ENCODE peak calls at places on chromosomes 16 and 17, in nine cellular contexts. H is H1, U is upper lobe of right lung, D is K562, I is type B pancreatic cell, G is heart left ventricle, E is kidney, L is heart right ventricle, V is pancreas. R is an unnamed sample.

GRCh38 chr16:82016268-82016667 is 5.0 kb upstream of the SDR42E1 start:
- DNase-seq in H (no peak), U (no peak), D (peak), I (no peak), G (no peak), E (no peak), L (peak), V (no peak), R (peak)

GRCh38 chr17:16406742-16407674 is 8.4 kb upstream of the TRPV2 start:
- DNase-seq in H (peak), U (peak), D (no peak), I (no peak), G (peak), E (peak), L (peak), V (no peak), R (peak)

GRCh38 chr16:7422489-7422888 is 89.8 kb downstream of the RBFOX1 start:
- DNase-seq in H (no peak), U (no peak), D (no peak), I (no peak), G (no peak), E (no peak), L (no peak), V (no peak), R (no peak)

GRCh38 chr17:47192549-47192948 is 3.5 kb upstream of the CDC27 start:
- DNase-seq in H (no peak), U (no peak), D (no peak), I (no peak), G (no peak), E (no peak), L (no peak), V (no peak), R (no peak)

GRCh38 chr17:320809-321385 is 31.7 kb downstream of the RPH3AL start:
- DNase-seq in H (peak), U (peak), D (no peak), I (no peak), G (peak), E (peak), L (no peak), V (peak), R (no peak)

GRCh38 chr17:21239680-21240374 is 13.4 kb downstream of the NATD1 start:
- DNase-seq in H (peak), U (no peak), D (peak), I (no peak), G (no peak), E (no peak), L (no peak), V (no peak), R (peak)

GRCh38 chr17:82076018-82076784 is 10.6 kb upstream of the DUS1L start:
- DNase-seq in H (no peak), U (no peak), D (peak), I (no peak), G (no peak), E (no peak), L (no peak), V (no peak), R (no peak)

GRCh38 chr16:29111421-29111820 is 126.6 kb downstream of the LAT start:
- DNase-seq in H (no peak), U (no peak), D (no peak), I (no peak), G (no peak), E (no peak), L (no peak), V (no peak), R (no peak)

GRCh38 chr17:72839086-72839728 is 253.3 kb downstream of the SLC39A11 start:
- DNase-seq in H (no peak), U (no peak), D (no peak), I (no peak), G (no peak), E (no peak), L (peak), V (no peak), R (no peak)

GRCh38 chr17:7156342-7156940 is 22.7 kb downstream of the ASGR1 start:
- DNase-seq in H (no peak), U (no peak), D (peak), I (no peak), G (no peak), E (peak), L (no peak), V (peak), R (no peak)

GRCh38 chr16:75758215-75758614 is 31.9 kb upstream of the CPHXL start:
- DNase-seq in H (no peak), U (no peak), D (no peak), I (no peak), G (no peak), E (no peak), L (no peak), V (no peak), R (no peak)

GRCh38 chr17:77319211-77320031 is 178.7 kb downstream of the SEC14L1 start:
- DNase-seq in H (no peak), U (peak), D (peak), I (no peak), G (peak), E (peak), L (peak), V (peak), R (no peak)

GRCh38 chr16:1674306-1674705 is 3.8 kb upstream of the JPT2 start:
- DNase-seq in H (no peak), U (no peak), D (no peak), I (no peak), G (no peak), E (peak), L (no peak), V (no peak), R (no peak)

GRCh38 chr17:72175787-72176515 is 55.1 kb downstream of the SOX9 start:
- DNase-seq in H (no peak), U (no peak), D (no peak), I (no peak), G (no peak), E (peak), L (no peak), V (no peak), R (no peak)

GRCh38 chr16:10001258-10001785 is 180.9 kb downstream of the GRIN2A start:
- DNase-seq in H (no peak), U (no peak), D (no peak), I (no peak), G (no peak), E (no peak), L (no peak), V (no peak), R (no peak)

GRCh38 chr16:15650698-15651161 is 685 bp downstream of the NDE1 start:
- DNase-seq in H (no peak), U (no peak), D (peak), I (no peak), G (peak), E (peak), L (no peak), V (peak), R (peak)

GRCh38 chr17:27218719-27219488 is 75.0 kb upstream of the WSB1 start:
- DNase-seq in H (no peak), U (no peak), D (peak), I (no peak), G (no peak), E (no peak), L (no peak), V (no peak), R (no peak)

GRCh38 chr17:29590979-29591736 is 1.7 kb upstream of the GIT1 start:
- DNase-seq in H (no peak), U (peak), D (peak), I (no peak), G (peak), E (no peak), L (peak), V (peak), R (no peak)

GRCh38 chr16:85607796-85608514 is 5.2 kb upstream of the GSE1 start:
- DNase-seq in H (no peak), U (no peak), D (peak), I (no peak), G (no peak), E (peak), L (no peak), V (no peak), R (no peak)

GRCh38 chr17:77503293-77503655 is 362.5 kb downstream of the SEC14L1 start:
- DNase-seq in H (no peak), U (peak), D (no peak), I (no peak), G (peak), E (no peak), L (no peak), V (peak), R (no peak)

GRCh38 chr17:40190197-40191021 is 13.1 kb downstream of the RAPGEFL1 start:
- DNase-seq in H (peak), U (no peak), D (no peak), I (no peak), G (no peak), E (no peak), L (no peak), V (no peak), R (peak)

GRCh38 chr17:4043862-4044261 is 79.6 kb upstream of the ATP2A3 start:
- DNase-seq in H (no peak), U (no peak), D (no peak), I (no peak), G (no peak), E (no peak), L (no peak), V (no peak), R (no peak)

GRCh38 chr17:28811594-28812135 is 30.9 kb downstream of the FAM222B start:
- DNase-seq in H (no peak), U (no peak), D (peak), I (no peak), G (no peak), E (no peak), L (no peak), V (no peak), R (peak)

GRCh38 chr17:74923538-74924249 is 379 bp upstream of the OTOP2 start:
- DNase-seq in H (peak), U (peak), D (peak), I (peak), G (peak), E (peak), L (peak), V (peak), R (peak)

GRCh38 chr17:48472485-48473281 is 42.7 kb upstream of the SKAP1 start:
- DNase-seq in H (no peak), U (no peak), D (no peak), I (no peak), G (no peak), E (peak), L (no peak), V (no peak), R (no peak)

DNA sequence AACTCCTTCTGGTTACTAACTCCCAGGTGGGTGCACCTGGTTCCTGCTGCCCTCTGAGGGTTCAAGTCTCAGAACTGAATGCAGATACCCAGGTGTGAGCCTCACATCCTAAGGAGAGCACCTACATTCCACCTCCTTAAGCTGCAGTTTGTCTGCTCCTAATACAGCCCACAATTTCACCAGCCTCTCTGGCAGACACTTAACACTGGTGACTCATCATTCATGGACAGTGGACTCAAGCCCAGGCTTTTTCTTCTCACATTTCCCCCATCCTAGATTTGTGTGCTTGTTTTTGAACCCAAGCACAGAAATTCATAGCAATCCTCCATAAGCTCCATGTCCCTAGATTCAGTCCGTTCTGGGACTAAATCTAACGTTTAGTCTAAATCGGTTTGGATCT is 7.0 kb upstream of the MAF start:
- DNase-seq in H (no peak), U (no peak), D (no peak), I (no peak), G (no peak), E (no peak), L (no peak), V (no peak), R (no peak)
- TF ChIP-seq CTCF in H (no peak), U (no peak), D (no peak), I (no peak), G (no peak), E (no peak), L (no peak), V (no peak), R (no peak)

GRCh38 chr16:71723537-71724319 is 773 bp downstream of the PHLPP2 start:
- DNase-seq in H (peak), U (peak), D (peak), I (peak), G (peak), E (peak), L (peak), V (peak), R (peak)
- TF ChIP-seq CTCF in H (no peak), U (peak), D (no peak), I (peak), G (no peak), E (no peak), L (no peak), V (no peak), R (no peak)

DNA sequence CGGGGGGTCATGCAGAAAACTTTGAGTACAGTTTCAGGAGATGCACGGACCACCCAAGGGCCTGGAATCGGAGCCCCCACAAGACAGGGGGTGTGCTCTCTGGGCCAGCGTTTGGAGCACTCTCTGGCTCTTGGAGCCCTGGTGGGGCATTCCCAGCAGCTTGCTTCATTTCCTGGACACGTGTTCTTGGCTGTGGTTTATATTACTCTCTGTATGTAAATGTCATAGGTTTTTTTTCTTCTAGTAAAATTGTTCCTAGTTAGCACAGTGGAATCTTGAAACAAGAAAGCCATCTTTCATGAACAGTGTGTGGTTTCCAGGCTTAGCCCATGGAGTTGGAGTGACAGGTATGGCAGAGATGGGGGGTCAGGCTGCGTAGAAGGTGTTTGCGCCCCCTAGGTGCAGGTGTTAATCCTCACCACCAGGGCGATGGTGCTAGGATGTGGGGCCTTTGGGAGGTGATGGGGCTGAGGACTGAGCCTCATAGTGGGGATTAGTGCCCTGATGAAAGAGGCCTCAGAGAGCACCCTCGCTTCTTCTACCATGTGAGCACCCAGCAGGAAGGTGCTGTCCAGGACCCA is 79.8 kb downstream of the JPH3 start:
- DNase-seq in H (peak), U (no peak), D (peak), I (no peak), G (no peak), E (no peak), L (no peak), V (no peak), R (no peak)
- TF ChIP-seq CTCF in H (peak), U (no peak), D (peak), I (peak), G (no peak), E (no peak), L (no peak), V (no peak), R (no peak)

GRCh38 chr17:81074440-81074839 is 39.5 kb downstream of the BAIAP2 start:
- DNase-seq in H (no peak), U (no peak), D (no peak), I (no peak), G (no peak), E (no peak), L (no peak), V (no peak), R (no peak)

GRCh38 chr17:81074875-81075274 is 39.9 kb downstream of the BAIAP2 start:
- DNase-seq in H (no peak), U (no peak), D (no peak), I (no peak), G (no peak), E (no peak), L (no peak), V (no peak), R (no peak)

GRCh38 chr17:81076097-81076754 is 41.3 kb downstream of the BAIAP2 start:
- DNase-seq in H (no peak), U (no peak), D (no peak), I (no peak), G (no peak), E (no peak), L (no peak), V (no peak), R (no peak)

GRCh38 chr17:81073967-81074366 is 39.0 kb downstream of the BAIAP2 start:
- DNase-seq in H (no peak), U (no peak), D (no peak), I (no peak), G (no peak), E (no peak), L (no peak), V (no peak), R (no peak)

GRCh38 chr17:81075307-81075706 is 40.4 kb downstream of the BAIAP2 start:
- DNase-seq in H (no peak), U (no peak), D (no peak), I (no peak), G (no peak), E (no peak), L (no peak), V (no peak), R (no peak)
- TF ChIP-seq CTCF in H (no peak), U (no peak), D (no peak), I (no peak), G (no peak), E (no peak), L (no peak), V (no peak), R (no peak)

DNA sequence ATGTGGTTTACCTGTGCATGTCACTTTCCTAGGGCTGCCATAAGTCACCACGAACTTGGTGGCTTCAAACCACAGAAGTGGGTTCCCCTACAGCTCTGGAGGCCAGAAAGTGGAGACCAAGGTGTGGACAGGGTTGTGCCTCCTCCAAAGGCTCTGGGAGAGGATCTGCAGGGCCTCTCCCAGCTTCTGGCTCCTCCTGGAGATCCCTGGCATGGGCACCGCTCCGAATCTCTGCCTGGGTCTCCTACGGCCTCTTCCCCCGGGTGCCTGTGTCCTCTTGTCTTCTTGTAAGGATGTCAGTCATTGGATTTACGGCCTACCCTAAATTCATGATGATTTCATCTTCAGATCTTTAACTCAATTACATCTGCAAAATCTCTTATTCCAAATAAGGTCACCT is 2.5 kb upstream of the SRRM2 start:
- DNase-seq in H (no peak), U (no peak), D (no peak), I (no peak), G (no peak), E (peak), L (no peak), V (no peak), R (no peak)
- TF ChIP-seq CTCF in H (no peak), U (no peak), D (no peak), I (no peak), G (no peak), E (no peak), L (no peak), V (no peak), R (no peak)

DNA sequence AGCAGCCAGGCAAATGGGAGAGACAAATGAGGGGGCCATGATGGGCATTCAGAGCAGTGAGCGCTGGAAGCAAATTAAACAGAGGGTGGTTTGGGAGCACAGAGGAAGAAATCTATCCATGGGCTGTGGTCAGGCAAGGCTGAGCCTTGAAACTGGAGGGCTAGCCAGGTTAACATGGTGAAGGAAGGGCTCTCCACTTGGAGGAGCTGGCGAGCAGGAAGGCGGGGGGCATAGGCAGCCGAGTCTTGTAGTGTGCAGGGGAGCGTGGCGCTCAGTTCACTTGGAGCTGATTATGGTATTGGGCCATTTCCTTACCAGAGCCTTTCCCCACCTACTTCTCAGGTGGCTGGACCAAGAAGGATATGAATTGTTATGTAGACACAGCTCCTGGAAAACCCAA is 189.7 kb downstream of the SNX29 start:
- DNase-seq in H (no peak), U (no peak), D (no peak), I (no peak), G (no peak), E (no peak), L (no peak), V (no peak), R (no peak)
- TF ChIP-seq CTCF in H (peak), U (no peak), D (peak), I (no peak), G (no peak), E (no peak), L (no peak), V (no peak), R (no peak)

GRCh38 chr17:58166682-58167081 is at the start of gene OR4D2:
- DNase-seq in H (no peak), U (no peak), D (no peak), I (no peak), G (no peak), E (no peak), L (no peak), V (no peak), R (no peak)

GRCh38 chr17:58174871-58175270 is 8.1 kb downstream of the OR4D2 start:
- DNase-seq in H (no peak), U (no peak), D (no peak), I (no peak), G (no peak), E (no peak), L (no peak), V (no peak), R (no peak)

GRCh38 chr17:58176200-58176599 is 9.4 kb downstream of the OR4D2 start:
- DNase-seq in H (no peak), U (no peak), D (peak), I (no peak), G (no peak), E (no peak), L (no peak), V (no peak), R (no peak)

DNA sequence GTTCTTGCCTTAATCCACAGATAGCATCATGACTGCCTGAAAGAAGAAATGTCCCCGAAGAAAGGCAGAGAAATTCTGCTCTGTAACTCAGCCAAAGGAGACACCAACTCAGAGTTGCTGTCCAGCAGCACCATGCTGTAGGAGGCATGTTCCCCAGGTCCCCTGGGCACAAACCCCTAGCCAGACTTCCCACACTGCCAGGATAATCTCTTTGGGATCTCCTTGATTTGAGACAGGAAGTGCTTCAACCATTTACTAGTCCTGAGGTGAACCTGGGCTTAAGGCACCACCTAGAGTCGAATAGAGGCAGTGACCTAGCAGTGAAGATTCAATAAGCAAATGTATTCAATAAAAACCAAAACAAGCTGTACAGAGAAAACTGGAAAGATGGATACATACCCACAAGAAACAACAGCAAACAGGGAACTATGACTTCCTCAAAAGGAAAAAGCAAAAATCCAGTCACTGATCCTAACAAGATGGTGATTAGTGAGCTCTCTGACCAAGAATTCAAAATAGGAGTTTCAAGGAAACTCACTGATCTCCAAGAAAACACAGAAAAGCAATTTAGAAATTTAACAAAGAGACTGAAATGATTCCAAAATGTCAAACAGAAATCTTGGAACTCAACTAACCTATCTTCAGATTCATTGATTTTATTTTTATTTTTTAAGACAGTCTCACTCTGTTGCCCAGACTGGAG is 5.7 kb downstream of the OR4D2 start:
- DNase-seq in H (no peak), U (no peak), D (peak), I (no peak), G (no peak), E (no peak), L (no peak), V (no peak), R (peak)
- TF ChIP-seq CTCF in H (peak), U (peak), D (peak), I (peak), G (peak), E (no peak), L (no peak), V (no peak), R (no peak)

DNA sequence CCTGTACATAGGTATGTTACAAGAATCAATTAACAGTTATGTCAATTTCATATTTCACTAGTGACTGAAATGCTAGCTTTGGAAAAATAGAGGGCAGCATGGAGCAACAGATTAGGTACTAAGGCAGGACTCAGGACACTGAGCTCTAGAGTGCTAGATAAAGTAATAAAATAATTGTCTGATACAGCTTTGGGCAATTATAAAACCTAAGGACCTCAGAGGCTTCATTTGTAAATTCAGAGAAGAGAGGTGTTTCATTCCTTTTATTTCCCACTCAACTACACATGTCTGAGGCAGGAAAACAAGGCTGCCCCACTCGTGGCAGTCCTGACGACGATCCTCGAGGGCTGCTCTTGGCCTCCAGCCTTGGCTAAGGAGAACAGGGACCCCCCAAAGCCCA is 81.5 kb downstream of the CA4 start:
- DNase-seq in H (no peak), U (no peak), D (peak), I (no peak), G (no peak), E (no peak), L (no peak), V (no peak), R (no peak)
- TF ChIP-seq CTCF in H (peak), U (peak), D (peak), I (peak), G (peak), E (peak), L (no peak), V (no peak), R (no peak)

R was measured in endothelial cell.